ENCODE peak calls at places on chromosomes 4 and X, in eight cellular contexts. J is adipocyte, Q is dorsolateral prefrontal cortex, O is upper lobe of left lung, D is brain microvascular endothelial cell, R is Peyer's patch, Z is A673, Y is colonic mucosa. G is an unnamed sample.

GRCh38 chr4:180947421-180947820 is 1295.8 kb upstream of the TENM3 start:
- DNase-seq in Y (no peak), Q (no peak), J (peak), D (no peak), O (no peak), R (no peak), Z (peak), G (no peak)

GRCh38 chrX:110138557-110138956 is 135.6 kb downstream of the TMEM164 start:
- DNase-seq in O (no peak), Z (no peak), J (no peak), Q (no peak), D (no peak), Y (no peak), R (no peak), G (no peak)

GRCh38 chr4:152316969-152317368 is 218.9 kb downstream of the FBXW7 start:
- DNase-seq in R (no peak), O (no peak), Q (no peak), Z (no peak), Y (no peak), D (no peak), J (peak), G (no peak)

GRCh38 chrX:71619193-71619592 is 882 bp upstream of the CXCR3 start:
- DNase-seq in Z (no peak), D (no peak), J (no peak), R (no peak), O (no peak), Y (no peak), Q (no peak), G (no peak)

GRCh38 chrX:153717445-153717844 is 6.7 kb downstream of the BCAP31 start:
- DNase-seq in O (no peak), D (no peak), Y (no peak), Z (peak), J (no peak), Q (no peak), R (no peak), G (no peak)

GRCh38 chrX:38312436-38312835 is 14.9 kb downstream of the RPGR start:
- DNase-seq in J (peak), R (no peak), O (no peak), Q (no peak), Y (no peak), D (peak), Z (peak), G (no peak)

GRCh38 chr4:57249083-57249482 is 138.9 kb upstream of the IGFBP7 start:
- DNase-seq in R (no peak), J (peak), Z (no peak), Y (no peak), Q (no peak), D (no peak), O (no peak), G (no peak)

GRCh38 chrX:87299563-87300160 is 217.9 kb upstream of the KLHL4 start:
- DNase-seq in Z (peak), O (no peak), J (peak), D (no peak), R (no peak), Y (no peak), Q (no peak), G (peak)

GRCh38 chrX:102867254-102867653 is 69.8 kb upstream of the RAB40AL start:
- DNase-seq in Q (no peak), O (no peak), Z (no peak), D (no peak), R (no peak), Y (no peak), J (no peak), G (no peak)

GRCh38 chrX:151814767-151815166 is 80.2 kb downstream of the CNGA2 start:
- DNase-seq in O (no peak), J (no peak), Z (no peak), D (no peak), R (no peak), Q (no peak), Y (no peak), G (no peak)

GRCh38 chr4:47271296-47271695 is 192.2 kb downstream of the COMMD8 start:
- DNase-seq in J (no peak), D (no peak), Y (no peak), R (no peak), Z (no peak), Q (no peak), O (no peak), G (no peak)

GRCh38 chr4:96390404-96390803 is 550.5 kb downstream of the PDHA2 start:
- DNase-seq in O (no peak), R (no peak), Z (no peak), Y (no peak), Q (no peak), D (no peak), J (no peak), G (no peak)

GRCh38 chrX:153669174-153669890 is 4.3 kb downstream of the PNCK start:
- DNase-seq in O (peak), J (peak), Y (no peak), D (no peak), R (peak), Q (peak), Z (peak), G (peak)

GRCh38 chr4:139972305-139972704 is 181.7 kb downstream of the MAML3 start:
- DNase-seq in R (no peak), D (no peak), J (no peak), Y (no peak), Z (no peak), O (no peak), Q (no peak), G (no peak)

GRCh38 chrX:68995780-68996551 is 167.1 kb downstream of the EFNB1 start:
- DNase-seq in D (peak), Q (no peak), J (no peak), O (peak), Y (peak), Z (no peak), R (peak), G (no peak)

GRCh38 chrX:67544871-67545771 is 1.3 kb downstream of the AR start:
- DNase-seq in J (peak), O (peak), D (peak), Z (no peak), Y (no peak), R (no peak), Q (no peak), G (no peak)

GRCh38 chr4:147017081-147017480 is 71.4 kb upstream of the TTC29 start:
- DNase-seq in D (peak), R (no peak), Z (no peak), O (no peak), Q (no peak), Y (no peak), J (peak), G (no peak)

GRCh38 chrX:119134466-119134865 is 6.9 kb upstream of the KIAA1210 start:
- DNase-seq in Q (no peak), O (no peak), J (no peak), Y (no peak), D (no peak), Z (no peak), R (no peak), G (no peak)

GRCh38 chr4:80803337-80803736 is 227.2 kb upstream of the BMP3 start:
- DNase-seq in R (no peak), J (no peak), D (no peak), Z (no peak), Q (no peak), Y (no peak), O (no peak), G (no peak)

GRCh38 chr4:176435891-176436499 is 116.2 kb downstream of the SPCS3 start:
- DNase-seq in J (peak), R (no peak), Z (no peak), O (no peak), Y (no peak), D (no peak), Q (no peak), G (no peak)

GRCh38 chr4:65670331-65671031 is at the start of gene EPHA5:
- DNase-seq in J (peak), R (no peak), D (peak), O (peak), Z (peak), Y (peak), Q (peak), G (no peak)

GRCh38 chr4:155805016-155805415 is 46.2 kb downstream of the GUCY1B1 start:
- DNase-seq in O (no peak), Q (no peak), J (peak), Y (no peak), Z (no peak), R (no peak), D (no peak), G (no peak)

GRCh38 chrX:56397636-56398035 is 165.5 kb downstream of the KLF8 start:
- DNase-seq in D (no peak), R (no peak), Y (no peak), Z (no peak), Q (no peak), J (no peak), O (no peak), G (no peak)

GRCh38 chr4:154630307-154630706 is 17.9 kb upstream of the FGG start:
- DNase-seq in R (no peak), J (no peak), O (no peak), Y (no peak), Z (no peak), Q (no peak), D (no peak), G (no peak)

GRCh38 chrX:150475466-150475865 is 93.0 kb upstream of the MTM1 start:
- DNase-seq in Z (no peak), Q (no peak), O (no peak), R (no peak), Y (no peak), J (peak), D (no peak), G (no peak)

GRCh38 chrX:120604359-120604782 is 470 bp downstream of the MCTS1 start:
- DNase-seq in R (peak), J (peak), Z (peak), Y (peak), D (peak), Q (no peak), O (no peak), G (peak)

GRCh38 chrX:65587616-65588526 is 53.3 kb upstream of the LAS1L start:
- DNase-seq in O (peak), Q (peak), R (peak), Y (peak), Z (peak), D (peak), J (peak), G (no peak)

GRCh38 chr4:77184018-77184417 is 27.0 kb downstream of the CCNG2 start:
- DNase-seq in R (no peak), Q (no peak), Y (no peak), Z (no peak), D (no peak), O (no peak), J (no peak), G (no peak)

GRCh38 chrX:38717871-38718270 is 83.4 kb upstream of the MID1IP1 start:
- DNase-seq in Z (peak), J (peak), D (peak), Y (no peak), R (no peak), O (no peak), Q (no peak), G (no peak)

GRCh38 chr4:113145519-113146291 is 96.3 kb downstream of the ANK2 start:
- DNase-seq in Z (no peak), O (no peak), Y (no peak), J (no peak), D (no peak), Q (no peak), R (no peak), G (peak)

GRCh38 chr4:168601899-168602298 is 105.0 kb downstream of the PALLD start:
- DNase-seq in Q (no peak), J (no peak), Y (no peak), D (no peak), Z (no peak), O (no peak), R (no peak), G (no peak)

GRCh38 chr4:168605411-168605810 is 108.6 kb downstream of the PALLD start:
- DNase-seq in Q (no peak), J (peak), Z (no peak), Y (no peak), O (no peak), R (no peak), D (peak), G (no peak)

GRCh38 chr4:168598191-168598590 is 101.3 kb downstream of the PALLD start:
- DNase-seq in Z (no peak), D (no peak), R (no peak), O (no peak), Y (no peak), Q (no peak), J (no peak), G (no peak)

GRCh38 chr4:168604496-168605373 is 107.9 kb downstream of the PALLD start:
- DNase-seq in D (peak), O (no peak), J (peak), R (no peak), Y (no peak), Z (peak), Q (no peak), G (no peak)

GRCh38 chr4:168600796-168601583 is 104.1 kb downstream of the PALLD start:
- DNase-seq in R (no peak), O (no peak), Y (no peak), D (no peak), Q (no peak), Z (no peak), J (no peak), G (no peak)
- H3K4me3 ChIP-seq in R (no peak), O (no peak), Y (no peak), D (no peak), Q (no peak), Z (no peak), J (no peak), G (no peak)

DNA sequence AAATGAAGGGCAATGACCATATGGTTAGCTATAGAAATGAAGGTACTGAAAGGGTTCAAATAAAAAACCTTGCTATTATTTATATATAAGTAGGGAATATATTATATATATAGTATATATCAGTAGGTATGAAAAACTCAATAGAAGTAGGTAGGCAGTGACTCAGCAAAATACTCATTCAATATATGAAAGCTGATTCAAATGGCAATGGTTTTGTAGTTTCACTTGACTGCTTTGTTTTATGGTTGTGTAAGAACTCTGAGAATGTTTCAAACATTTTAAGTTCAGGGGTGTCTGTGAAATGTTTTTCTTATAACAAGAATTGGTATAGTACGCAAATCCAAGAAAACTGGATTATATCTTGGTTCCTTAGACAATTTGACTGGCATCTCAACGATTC is 4.1 kb downstream of the ZNF280C start:
- DNase-seq in J (peak), D (no peak), O (no peak), R (no peak), Z (no peak), Y (no peak), Q (no peak), G (no peak)
- H3K4me3 ChIP-seq in J (no peak), D (no peak), O (no peak), R (no peak), Z (no peak), Y (no peak), Q (no peak), G (peak)

GRCh38 chr4:102683846-102684581 is 76.8 kb downstream of the MANBA start:
- DNase-seq in O (no peak), D (peak), Y (no peak), R (no peak), Z (no peak), Q (no peak), J (no peak), G (no peak)
- H3K4me3 ChIP-seq in O (no peak), D (no peak), Y (no peak), R (no peak), Z (no peak), Q (no peak), J (no peak), G (no peak)

DNA sequence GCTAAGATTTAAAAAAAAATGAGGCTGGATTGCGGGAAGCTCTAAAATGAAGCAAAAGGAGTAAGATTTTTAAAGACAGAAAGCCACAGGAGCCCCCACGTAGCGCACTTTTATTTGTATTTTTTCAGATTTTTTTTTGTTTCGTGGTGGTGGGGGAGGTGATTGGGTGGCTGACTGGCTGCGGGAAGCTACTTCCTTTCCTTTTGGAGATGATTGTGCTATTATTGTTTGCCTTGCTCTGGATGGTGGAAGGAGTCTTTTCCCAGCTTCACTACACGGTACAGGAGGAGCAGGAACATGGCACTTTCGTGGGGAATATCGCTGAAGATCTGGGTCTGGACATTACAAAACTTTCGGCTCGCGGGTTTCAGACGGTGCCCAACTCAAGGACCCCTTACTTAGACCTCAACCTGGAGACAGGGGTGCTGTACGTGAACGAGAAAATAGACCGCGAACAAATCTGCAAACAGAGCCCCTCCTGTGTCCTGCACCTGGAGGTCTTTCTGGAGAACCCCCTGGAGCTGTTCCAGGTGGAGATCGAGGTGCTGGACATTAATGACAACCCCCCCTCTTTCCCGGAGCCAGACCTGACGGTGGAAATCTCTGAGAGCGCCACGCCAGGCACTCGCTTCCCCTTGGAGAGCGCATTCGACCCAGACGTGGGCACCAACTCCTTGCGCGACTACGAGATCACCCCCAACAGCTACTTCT is 993 bp downstream of the PCDH10 start:
- DNase-seq in Y (no peak), J (peak), D (no peak), R (no peak), Q (peak), O (no peak), Z (peak), G (no peak)
- H3K4me3 ChIP-seq in Y (no peak), J (peak), D (peak), R (no peak), Q (peak), O (peak), Z (peak), G (no peak)

GRCh38 chrX:10011261-10011931 is 44.2 kb downstream of the CLDN34 start:
- DNase-seq in Q (no peak), O (no peak), R (peak), Z (peak), D (peak), Y (no peak), J (peak), G (no peak)
- H3K4me3 ChIP-seq in Q (no peak), O (no peak), R (no peak), Z (no peak), D (no peak), Y (no peak), J (no peak), G (peak)